ENCODE peak calls at places on chromosomes 5 and 9, in six cellular contexts. I is cardiac muscle cell, N is tibial artery, C is A549, B is endodermal cell, F is heart left ventricle. S is an unnamed sample. For H3K4me1, the result is how much of the 10 kb centered on the place peaks cover.

GRCh38 chr5:41213340-41213739 is at the start of gene C6:
- DNase-seq in C (no peak), B (no peak), I (no peak), N (no peak), F (no peak), S (no peak)

GRCh38 chr9:127927457-127928231 is 2.9 kb downstream of the PIP5KL1 start:
- DNase-seq in N (no peak), F (no peak), C (no peak), I (peak), B (peak), S (peak)

GRCh38 chr5:1936901-1937300 is 54.2 kb upstream of the IRX4 start:
- DNase-seq in B (no peak), N (no peak), F (no peak), I (no peak), C (no peak), S (no peak)

GRCh38 chr5:72308853-72309191 is 11.2 kb downstream of the MRPS27 start:
- DNase-seq in N (no peak), C (no peak), B (peak), F (no peak), I (no peak), S (no peak)

GRCh38 chr9:37414503-37414943 is 8.0 kb upstream of the GRHPR start:
- DNase-seq in N (no peak), B (peak), F (no peak), C (no peak), I (no peak), S (no peak)

GRCh38 chr9:117418111-117418510 is 3.3 kb upstream of the ASTN2 start:
- DNase-seq in C (no peak), F (no peak), B (no peak), N (no peak), I (no peak), S (no peak)

GRCh38 chr5:135130526-135131215 is 96.6 kb upstream of the PITX1 start:
- DNase-seq in B (no peak), C (no peak), I (no peak), F (no peak), N (no peak), S (no peak)

GRCh38 chr5:68432682-68433081 is 217.1 kb downstream of the PIK3R1 start:
- DNase-seq in F (no peak), N (no peak), C (no peak), I (no peak), B (no peak), S (no peak)

GRCh38 chr5:144144956-144145751 is 25.3 kb downstream of the YIPF5 start:
- DNase-seq in F (no peak), I (no peak), B (no peak), N (no peak), C (no peak), S (no peak)

GRCh38 chr9:978117-978830 is 1.8 kb downstream of the DMRT3 start:
- DNase-seq in F (no peak), B (no peak), C (no peak), N (no peak), I (no peak), S (no peak)

GRCh38 chr9:123339666-123340414 is 16.2 kb upstream of the CRB2 start:
- DNase-seq in F (no peak), I (no peak), C (no peak), B (no peak), N (no peak), S (no peak)

GRCh38 chr5:180456792-180457191 is 37.4 kb upstream of the CNOT6 start:
- DNase-seq in C (no peak), F (no peak), I (no peak), N (no peak), B (no peak), S (no peak)

GRCh38 chr5:171425596-171426244 is 6.3 kb downstream of the FGF18 start:
- DNase-seq in N (peak), C (no peak), B (peak), I (no peak), F (no peak), S (no peak)

GRCh38 chr9:78033870-78034269 is 2.3 kb upstream of the GNAQ start:
- DNase-seq in I (no peak), N (no peak), C (no peak), B (no peak), F (no peak), S (no peak)

GRCh38 chr5:169778622-169779596 is 141.8 kb downstream of the DOCK2 start:
- DNase-seq in B (peak), F (no peak), N (no peak), C (no peak), I (no peak), S (no peak)

GRCh38 chr5:56947052-56947451 is 4.9 kb downstream of the MIER3 start:
- DNase-seq in I (no peak), B (no peak), F (no peak), N (no peak), C (no peak), S (no peak)

GRCh38 chr5:148209151-148209550 is 6.3 kb downstream of the SPINK6 start:
- DNase-seq in I (no peak), N (no peak), F (no peak), B (no peak), C (no peak), S (no peak)

GRCh38 chr9:6106576-6107339 is 91.3 kb upstream of the RANBP6 start:
- DNase-seq in F (no peak), I (peak), N (no peak), B (peak), C (peak), S (no peak)

GRCh38 chr5:88051148-88051547 is 217.5 kb downstream of the TMEM161B start:
- DNase-seq in I (no peak), N (no peak), F (no peak), C (no peak), B (no peak), S (no peak)

GRCh38 chr5:57817001-57817453 is 334.4 kb upstream of the ACTBL2 start:
- DNase-seq in N (no peak), I (peak), F (no peak), B (no peak), C (no peak), S (no peak)

GRCh38 chr5:148864113-148864841 is 37.9 kb downstream of the ADRB2 start:
- DNase-seq in B (no peak), C (no peak), N (no peak), I (peak), F (no peak), S (no peak)

GRCh38 chr5:140351609-140352334 is 5.4 kb upstream of the HBEGF start:
- DNase-seq in B (peak), I (peak), F (no peak), C (peak), N (no peak), S (peak)

GRCh38 chr5:181229996-181230395 is 6.9 kb downstream of the TRIM41 start:
- DNase-seq in I (no peak), B (no peak), C (no peak), N (no peak), F (no peak), S (no peak)

GRCh38 chr9:89473762-89474469 is 24.0 kb downstream of the SEMA4D start:
- DNase-seq in C (no peak), F (no peak), B (no peak), N (no peak), I (no peak), S (no peak)

GRCh38 chr5:52989025-52989780 is at the start of gene ITGA2:
- DNase-seq in F (peak), B (peak), C (peak), N (peak), I (peak), S (peak)

GRCh38 chr9:6996061-6996854 is 238.5 kb downstream of the KDM4C start:
- DNase-seq in N (no peak), C (no peak), B (no peak), I (no peak), F (no peak), S (no peak)

GRCh38 chr9:131395027-131395744 is 1.3 kb downstream of the PRRC2B start:
- DNase-seq in F (no peak), I (no peak), N (no peak), B (peak), C (no peak), S (peak)

GRCh38 chr9:137313326-137313920 is 11.4 kb upstream of the NRARP start:
- DNase-seq in I (no peak), N (peak), F (no peak), C (no peak), B (peak), S (no peak)

GRCh38 chr5:127838661-127839060 is 135.5 kb downstream of the CCDC192 start:
- DNase-seq in N (no peak), F (no peak), B (peak), I (no peak), C (no peak), S (no peak)

GRCh38 chr5:138054863-138055558 is 22.1 kb upstream of the FAM13B start:
- DNase-seq in C (no peak), B (peak), F (no peak), I (no peak), N (no peak), S (no peak)
- H3K4me3 ChIP-seq in C (no peak), B (no peak), F (no peak), I (no peak), N (no peak), S (no peak)

GRCh38 chr5:5079871-5080270 is 60.3 kb upstream of the ADAMTS16 start:
- DNase-seq in N (no peak), C (no peak), B (no peak), F (no peak), I (no peak), S (no peak)
- TF ChIP-seq CTCF in N (no peak), C (no peak), B (no peak), F (no peak), I (no peak), S (no peak)

DNA sequence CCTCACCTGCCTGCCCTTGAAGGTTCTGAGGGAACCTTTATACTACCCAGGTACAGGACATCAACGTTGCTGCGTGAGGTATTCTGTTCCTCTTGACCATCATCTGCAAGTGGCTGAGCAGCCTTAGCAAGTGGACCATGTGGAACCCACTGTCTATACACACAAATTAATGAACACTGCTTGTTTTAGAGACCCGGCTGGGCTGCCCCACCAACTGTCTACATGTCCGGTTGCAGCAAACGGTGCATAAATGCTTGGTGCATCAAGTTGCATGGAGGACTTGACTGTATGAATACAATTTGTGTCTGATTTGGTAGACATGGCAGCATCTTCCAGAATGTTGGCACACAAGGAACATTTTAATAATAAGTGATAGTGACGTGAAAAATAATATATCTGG is 65.8 kb downstream of the SEMA6A start:
- DNase-seq in I (no peak), B (peak), N (no peak), C (no peak), F (no peak), S (no peak)
- H3K4me1 ChIP-seq in I (under half), B (under half), N (under half), C (under half), F (under half), S (under half)

GRCh38 chr5:33937017-33937699 is 972 bp downstream of the RXFP3 start:
- DNase-seq in C (no peak), I (no peak), F (peak), B (no peak), N (no peak), S (no peak)
- H3K4me3 ChIP-seq in C (no peak), I (no peak), F (peak), B (no peak), N (peak), S (no peak)

DNA sequence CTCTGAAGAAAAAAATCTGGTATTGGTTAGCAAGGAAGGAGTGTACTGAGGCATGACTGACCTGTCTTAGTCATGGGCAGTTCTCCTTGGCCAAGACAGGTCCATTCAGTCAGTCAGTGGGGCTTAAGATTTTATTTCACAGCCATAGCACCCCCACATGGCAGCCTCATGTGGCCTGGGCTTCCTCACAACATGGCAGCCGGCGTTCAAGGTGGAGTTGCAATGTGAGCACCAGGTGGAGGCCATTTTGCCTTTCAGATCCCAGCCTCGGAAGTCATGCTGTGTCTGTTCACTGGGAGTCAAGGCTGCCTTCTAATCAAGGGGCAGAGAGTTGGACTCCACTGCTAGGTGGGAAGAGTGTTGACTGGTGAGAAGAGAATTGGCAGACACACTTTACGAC is 10.3 kb upstream of the CARD19 start:
- DNase-seq in F (peak), B (peak), C (no peak), N (peak), I (no peak), S (no peak)
- TF ChIP-seq CTCF in F (no peak), B (no peak), C (no peak), N (no peak), I (no peak), S (no peak)

DNA sequence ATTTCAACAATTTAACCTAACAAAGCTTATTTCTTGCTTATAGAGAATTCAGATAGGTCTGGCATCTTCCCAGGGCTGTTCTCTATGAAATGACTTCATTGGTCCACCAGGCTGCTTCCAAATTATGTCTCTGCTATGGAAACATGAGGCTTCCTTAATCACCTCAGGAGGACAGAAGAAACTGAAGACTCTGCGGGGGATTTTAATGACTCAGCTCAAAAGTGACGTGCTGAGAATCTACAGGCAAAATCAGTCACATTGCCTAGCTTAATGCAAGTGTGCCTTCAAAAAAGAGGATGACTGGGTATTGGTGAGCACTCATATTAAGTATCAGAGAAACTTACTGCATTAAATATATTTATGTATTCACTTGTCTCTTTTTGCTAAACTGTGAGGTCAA is 315.5 kb upstream of the RGMB start:
- DNase-seq in I (no peak), B (no peak), N (no peak), F (no peak), C (no peak), S (no peak)
- H3K4me1 ChIP-seq in I (under half), B (under half), N (under half), F (under half), C (under half), S (under half)

S was measured in lung.